ENCODE peak calls at places on chromosomes 13 and 19, in six cellular contexts. One of them, this sample, is unnamed.

GRCh38 chr13:63337041-63337440 is 1921.4 kb upstream of the PCDH20 start:
- DNase-seq in upper lobe of right lung: no peak
- DNase-seq in BE2C: no peak
- DNase-seq in neuronal stem cell: no peak
- DNase-seq in GM23338: no peak
- DNase-seq in CD8-positive, alpha-beta T cell: no peak
- DNase-seq in this sample: no peak

GRCh38 chr13:64753606-64754005 is 2476.5 kb downstream of the PCDH9 start:
- DNase-seq in neuronal stem cell: no peak
- DNase-seq in CD8-positive, alpha-beta T cell: no peak
- DNase-seq in upper lobe of right lung: no peak
- DNase-seq in BE2C: no peak
- DNase-seq in GM23338: no peak
- DNase-seq in this sample: no peak

GRCh38 chr13:111908981-111909380 is 158.0 kb upstream of the SOX1 start:
- DNase-seq in neuronal stem cell: no peak
- DNase-seq in CD8-positive, alpha-beta T cell: peak; percentile 45
- DNase-seq in GM23338: no peak
- DNase-seq in BE2C: no peak
- DNase-seq in upper lobe of right lung: no peak
- DNase-seq in this sample: no peak

GRCh38 chr13:47087841-47088240 is 191.0 kb upstream of the HTR2A start:
- DNase-seq in GM23338: no peak
- DNase-seq in upper lobe of right lung: no peak
- DNase-seq in CD8-positive, alpha-beta T cell: no peak
- DNase-seq in neuronal stem cell: no peak
- DNase-seq in BE2C: no peak
- DNase-seq in this sample: peak; percentile 12

GRCh38 chr13:71829542-71829941 is 37.5 kb downstream of the DACH1 start:
- DNase-seq in BE2C: no peak
- DNase-seq in GM23338: no peak
- DNase-seq in neuronal stem cell: no peak
- DNase-seq in upper lobe of right lung: no peak
- DNase-seq in CD8-positive, alpha-beta T cell: no peak
- DNase-seq in this sample: no peak

GRCh38 chr13:48896312-48896711 is 79.4 kb upstream of the FNDC3A start:
- DNase-seq in upper lobe of right lung: no peak
- DNase-seq in GM23338: no peak
- DNase-seq in BE2C: no peak
- DNase-seq in neuronal stem cell: no peak
- DNase-seq in CD8-positive, alpha-beta T cell: no peak
- DNase-seq in this sample: no peak

GRCh38 chr19:8640402-8641004 is 10.1 kb downstream of the NFILZ start:
- DNase-seq in neuronal stem cell: no peak
- DNase-seq in upper lobe of right lung: no peak
- DNase-seq in BE2C: no peak
- DNase-seq in GM23338: no peak
- DNase-seq in CD8-positive, alpha-beta T cell: no peak
- DNase-seq in this sample: no peak

GRCh38 chr13:23570931-23571330 is 719 bp downstream of the TNFRSF19 start:
- DNase-seq in GM23338: no peak
- DNase-seq in upper lobe of right lung: no peak
- DNase-seq in BE2C: no peak
- DNase-seq in neuronal stem cell: no peak
- DNase-seq in CD8-positive, alpha-beta T cell: no peak
- DNase-seq in this sample: peak; percentile 43

GRCh38 chr13:20351279-20352022 is 119.3 kb upstream of the GJB6 start:
- DNase-seq in neuronal stem cell: no peak
- DNase-seq in CD8-positive, alpha-beta T cell: no peak
- DNase-seq in BE2C: no peak
- DNase-seq in upper lobe of right lung: no peak
- DNase-seq in GM23338: no peak
- DNase-seq in this sample: peak; percentile 87

GRCh38 chr19:43619262-43620060 is at the start of gene ZNF428:
- DNase-seq in GM23338: peak; percentile 97
- DNase-seq in neuronal stem cell: peak; percentile 96
- DNase-seq in BE2C: peak; percentile 93
- DNase-seq in CD8-positive, alpha-beta T cell: peak; percentile 88
- DNase-seq in upper lobe of right lung: peak; percentile 93
- DNase-seq in this sample: peak; percentile 94

GRCh38 chr19:18832331-18833140 is 777 bp downstream of the UPF1 start:
- DNase-seq in CD8-positive, alpha-beta T cell: peak; percentile 56
- DNase-seq in BE2C: no peak
- DNase-seq in upper lobe of right lung: no peak
- DNase-seq in GM23338: peak; percentile 70
- DNase-seq in neuronal stem cell: peak; percentile 30
- DNase-seq in this sample: peak; percentile 45

GRCh38 chr19:37403403-37403802 is 32.5 kb downstream of the ZNF527 start:
- DNase-seq in CD8-positive, alpha-beta T cell: no peak
- DNase-seq in GM23338: no peak
- DNase-seq in BE2C: no peak
- DNase-seq in neuronal stem cell: no peak
- DNase-seq in upper lobe of right lung: no peak
- DNase-seq in this sample: no peak

GRCh38 chr13:46521921-46522691 is 30.9 kb upstream of the LRCH1 start:
- DNase-seq in GM23338: no peak
- DNase-seq in neuronal stem cell: no peak
- DNase-seq in upper lobe of right lung: no peak
- DNase-seq in CD8-positive, alpha-beta T cell: no peak
- DNase-seq in BE2C: no peak
- DNase-seq in this sample: no peak

GRCh38 chr19:13103961-13104847 is 1.5 kb upstream of the LYL1 start:
- DNase-seq in neuronal stem cell: no peak
- DNase-seq in CD8-positive, alpha-beta T cell: peak; percentile 79
- DNase-seq in GM23338: peak; percentile 81
- DNase-seq in BE2C: peak; percentile 83
- DNase-seq in upper lobe of right lung: peak; percentile 83
- DNase-seq in this sample: peak; percentile 28

GRCh38 chr19:48617146-48617937 is 1.6 kb downstream of the RPL18 start:
- DNase-seq in BE2C: no peak
- DNase-seq in neuronal stem cell: no peak
- DNase-seq in upper lobe of right lung: no peak
- DNase-seq in CD8-positive, alpha-beta T cell: no peak
- DNase-seq in GM23338: no peak
- DNase-seq in this sample: no peak

GRCh38 chr13:45341799-45342584 is 1.0 kb upstream of the TPT1 start:
- DNase-seq in upper lobe of right lung: peak; percentile 73
- DNase-seq in CD8-positive, alpha-beta T cell: no peak
- DNase-seq in neuronal stem cell: no peak
- DNase-seq in GM23338: no peak
- DNase-seq in BE2C: peak; percentile 52
- DNase-seq in this sample: peak; percentile 42

GRCh38 chr19:19169236-19170052 is 619 bp downstream of the MEF2B start:
- DNase-seq in GM23338: no peak
- DNase-seq in CD8-positive, alpha-beta T cell: no peak
- DNase-seq in neuronal stem cell: no peak
- DNase-seq in BE2C: no peak
- DNase-seq in upper lobe of right lung: no peak
- DNase-seq in this sample: no peak

GRCh38 chr13:90171649-90172048 is 1175.8 kb upstream of the MIR17HG start:
- DNase-seq in BE2C: no peak
- DNase-seq in neuronal stem cell: no peak
- DNase-seq in CD8-positive, alpha-beta T cell: no peak
- DNase-seq in upper lobe of right lung: no peak
- DNase-seq in GM23338: no peak
- DNase-seq in this sample: no peak

GRCh38 chr13:49980266-49980665 is 16.6 kb upstream of the TRIM13 start:
- DNase-seq in upper lobe of right lung: no peak
- DNase-seq in GM23338: no peak
- DNase-seq in neuronal stem cell: no peak
- DNase-seq in CD8-positive, alpha-beta T cell: no peak
- DNase-seq in BE2C: no peak
- DNase-seq in this sample: no peak

GRCh38 chr13:111515648-111516047 is 195.2 kb downstream of the TEX29 start:
- DNase-seq in GM23338: no peak
- DNase-seq in neuronal stem cell: no peak
- DNase-seq in BE2C: no peak
- DNase-seq in CD8-positive, alpha-beta T cell: no peak
- DNase-seq in upper lobe of right lung: no peak
- DNase-seq in this sample: no peak

GRCh38 chr19:51064534-51065220 is at the start of gene KLK13:
- DNase-seq in CD8-positive, alpha-beta T cell: no peak
- DNase-seq in GM23338: peak; percentile 87
- DNase-seq in neuronal stem cell: no peak
- DNase-seq in BE2C: no peak
- DNase-seq in upper lobe of right lung: peak; percentile 73
- DNase-seq in this sample: peak; percentile 37

GRCh38 chr13:32224916-32225315 is 90.2 kb downstream of the ZAR1L start:
- DNase-seq in BE2C: no peak
- DNase-seq in GM23338: no peak
- DNase-seq in CD8-positive, alpha-beta T cell: no peak
- DNase-seq in neuronal stem cell: no peak
- DNase-seq in upper lobe of right lung: no peak
- DNase-seq in this sample: no peak

GRCh38 chr13:44013666-44014291 is 134.1 kb downstream of the LACC1 start:
- DNase-seq in BE2C: no peak
- DNase-seq in GM23338: no peak
- DNase-seq in neuronal stem cell: no peak
- DNase-seq in upper lobe of right lung: no peak
- DNase-seq in CD8-positive, alpha-beta T cell: no peak
- DNase-seq in this sample: peak; percentile 50

GRCh38 chr13:38636756-38637155 is 50.1 kb upstream of the FREM2 start:
- DNase-seq in GM23338: peak; percentile 21
- DNase-seq in neuronal stem cell: no peak
- DNase-seq in upper lobe of right lung: no peak
- DNase-seq in BE2C: no peak
- DNase-seq in CD8-positive, alpha-beta T cell: no peak
- DNase-seq in this sample: no peak

GRCh38 chr19:27793128-27793643 is 1419.8 kb downstream of the UQCRFS1 start:
- DNase-seq in CD8-positive, alpha-beta T cell: peak; percentile 55
- DNase-seq in BE2C: peak; percentile 74
- DNase-seq in neuronal stem cell: peak; percentile 65
- DNase-seq in GM23338: peak; percentile 95
- DNase-seq in upper lobe of right lung: peak; percentile 87
- DNase-seq in this sample: peak; percentile 79

DNA sequence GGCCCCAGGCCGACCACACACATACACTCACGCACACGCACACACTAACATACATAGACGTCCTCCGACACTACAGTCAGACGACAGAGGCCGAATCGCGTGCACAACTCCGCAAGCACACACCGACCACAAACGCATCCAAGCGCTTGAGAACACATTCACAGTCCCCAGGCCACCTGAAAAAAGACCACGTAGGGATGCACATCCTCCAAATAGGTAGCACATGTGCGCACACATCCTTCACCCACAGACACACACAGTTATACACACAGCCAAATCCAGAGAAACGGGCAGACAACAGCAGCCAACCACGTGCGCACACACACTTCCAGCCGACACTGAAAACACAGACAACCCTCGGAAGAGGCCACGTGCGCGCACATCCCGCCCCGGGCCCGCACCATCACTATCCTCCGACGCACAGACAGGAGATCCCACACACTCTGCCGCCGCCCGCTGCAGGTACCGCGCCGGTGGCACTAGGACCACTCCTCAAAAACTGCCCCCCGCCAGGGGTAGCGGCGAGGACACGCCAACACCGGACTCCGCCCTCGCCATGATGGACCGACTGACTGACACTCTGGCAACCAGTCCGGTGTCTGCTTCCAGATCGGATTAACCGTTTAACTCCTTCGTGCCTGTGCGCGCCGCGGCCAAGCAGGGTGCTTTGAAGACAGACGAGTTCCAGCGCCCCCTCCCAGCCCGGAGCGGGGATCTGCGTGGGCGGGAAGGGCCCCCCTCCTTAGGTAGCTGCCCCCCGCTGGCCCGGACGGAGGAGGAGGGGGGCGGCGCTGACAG is 493 bp upstream of the PDE4A start:
- DNase-seq in GM23338: peak; percentile 97
- DNase-seq in CD8-positive, alpha-beta T cell: no peak
- DNase-seq in BE2C: peak; percentile 98
- DNase-seq in neuronal stem cell: peak; percentile 90
- DNase-seq in upper lobe of right lung: no peak
- DNase-seq in this sample: peak; percentile 72
- H3K4me3 ChIP-seq in GM23338: peak overlapping the region; percentile 78
- H3K4me3 ChIP-seq in CD8-positive, alpha-beta T cell: peak overlapping the region; percentile 36
- H3K4me3 ChIP-seq in BE2C: peak overlapping the region; percentile 99
- H3K4me3 ChIP-seq in neuronal stem cell: peak overlapping the region; percentile 45
- H3K4me3 ChIP-seq in upper lobe of right lung: peak overlapping the region; percentile 19
- H3K4me3 ChIP-seq in this sample: peak overlapping the region; percentile 26

GRCh38 chr19:55638864-55639359 is 1.9 kb upstream of the ZNF580 start:
- DNase-seq in neuronal stem cell: no peak
- DNase-seq in GM23338: peak; percentile 81
- DNase-seq in CD8-positive, alpha-beta T cell: peak; percentile 70
- DNase-seq in upper lobe of right lung: peak; percentile 70
- DNase-seq in BE2C: peak; percentile 78
- DNase-seq in this sample: peak; percentile 38

GRCh38 chr19:55635856-55636440 is 4.9 kb upstream of the ZNF580 start:
- DNase-seq in GM23338: no peak
- DNase-seq in upper lobe of right lung: no peak
- DNase-seq in CD8-positive, alpha-beta T cell: no peak
- DNase-seq in BE2C: no peak
- DNase-seq in neuronal stem cell: no peak
- DNase-seq in this sample: no peak

GRCh38 chr19:55635334-55635717 is 5.5 kb upstream of the ZNF580 start:
- DNase-seq in neuronal stem cell: no peak
- DNase-seq in GM23338: no peak
- DNase-seq in CD8-positive, alpha-beta T cell: no peak
- DNase-seq in BE2C: no peak
- DNase-seq in upper lobe of right lung: peak; percentile 64
- DNase-seq in this sample: no peak

GRCh38 chr19:55636723-55637122 is 4.1 kb upstream of the ZNF580 start:
- DNase-seq in GM23338: no peak
- DNase-seq in BE2C: no peak
- DNase-seq in neuronal stem cell: no peak
- DNase-seq in upper lobe of right lung: no peak
- DNase-seq in CD8-positive, alpha-beta T cell: no peak
- DNase-seq in this sample: no peak

DNA sequence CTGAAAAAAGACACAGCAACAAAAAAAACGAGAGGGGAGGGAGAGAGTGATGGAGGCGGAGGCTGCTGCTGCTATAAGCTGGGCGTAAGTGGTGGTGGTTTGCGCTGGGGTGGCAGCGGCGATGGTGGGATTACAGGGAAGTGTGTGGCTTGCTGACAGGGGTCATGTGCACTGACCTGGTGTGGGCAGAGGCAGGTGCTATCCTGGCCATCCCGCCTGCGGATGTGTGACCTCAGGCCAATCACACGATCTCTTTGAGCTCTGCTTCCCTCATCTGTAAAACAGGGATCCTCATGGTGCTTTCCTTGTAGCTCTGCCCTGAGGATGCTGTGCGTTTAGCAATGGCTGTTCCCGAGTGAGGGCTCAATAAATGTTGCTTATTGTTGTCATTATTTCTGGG is 3.3 kb upstream of the ZNF580 start:
- DNase-seq in neuronal stem cell: no peak
- DNase-seq in upper lobe of right lung: no peak
- DNase-seq in BE2C: no peak
- DNase-seq in GM23338: no peak
- DNase-seq in CD8-positive, alpha-beta T cell: no peak
- DNase-seq in this sample: no peak
- H3K4me1 ChIP-seq in neuronal stem cell: peaks cover 18% of the 10 kb centered on the region
- H3K4me1 ChIP-seq in upper lobe of right lung: peaks cover 57% of the 10 kb centered on the region
- H3K4me1 ChIP-seq in BE2C: peaks cover 6% of the 10 kb centered on the region
- H3K4me1 ChIP-seq in GM23338: peaks cover 9% of the 10 kb centered on the region
- H3K4me1 ChIP-seq in CD8-positive, alpha-beta T cell: peaks cover 37% of the 10 kb centered on the region
- H3K4me1 ChIP-seq in this sample: peaks cover 8% of the 10 kb centered on the region

GRCh38 chr19:805600-806550 is 8.6 kb downstream of the PTBP1 start:
- DNase-seq in BE2C: peak; percentile 69
- DNase-seq in upper lobe of right lung: peak; percentile 64
- DNase-seq in CD8-positive, alpha-beta T cell: no peak
- DNase-seq in neuronal stem cell: no peak
- DNase-seq in GM23338: peak; percentile 43
- DNase-seq in this sample: no peak
- H3K4me3 ChIP-seq in BE2C: no peak overlapping the region
- H3K4me3 ChIP-seq in upper lobe of right lung: no peak overlapping the region
- H3K4me3 ChIP-seq in CD8-positive, alpha-beta T cell: no peak overlapping the region
- H3K4me3 ChIP-seq in neuronal stem cell: no peak overlapping the region
- H3K4me3 ChIP-seq in GM23338: no peak overlapping the region
- H3K4me3 ChIP-seq in this sample: no peak overlapping the region

GRCh38 chr13:41611385-41611784 is 154.0 kb downstream of the RGCC start:
- DNase-seq in CD8-positive, alpha-beta T cell: no peak
- DNase-seq in GM23338: peak; percentile 9
- DNase-seq in upper lobe of right lung: no peak
- DNase-seq in BE2C: no peak
- DNase-seq in neuronal stem cell: no peak
- DNase-seq in this sample: no peak
- H3K4me1 ChIP-seq in CD8-positive, alpha-beta T cell: no peaks in the 10 kb centered on the region
- H3K4me1 ChIP-seq in GM23338: no peaks in the 10 kb centered on the region
- H3K4me1 ChIP-seq in upper lobe of right lung: peaks cover 37% of the 10 kb centered on the region
- H3K4me1 ChIP-seq in BE2C: peaks cover 2% of the 10 kb centered on the region
- H3K4me1 ChIP-seq in neuronal stem cell: peaks cover 9% of the 10 kb centered on the region
- H3K4me1 ChIP-seq in this sample: peaks cover 7% of the 10 kb centered on the region

This sample was measured in cardiac muscle cell.